ENCODE peak calls at places on chromosomes 6 and 20, in six cellular contexts. S is right lobe of liver, X is H7, T is coronary artery, H is bronchial epithelial cell, Y is left ventricle myocardium inferior. O is an unnamed sample.

GRCh38 chr20:64200740-64201139 is 36.5 kb downstream of the MYT1 start:
- DNase-seq in X (no peak), T (no peak), S (no peak), H (no peak), Y (no peak), O (no peak)

GRCh38 chr6:159062564-159062945 is 17.8 kb upstream of the TAGAP start:
- DNase-seq in T (no peak), Y (no peak), S (no peak), X (no peak), H (no peak), O (no peak)

GRCh38 chr6:446418-447366 is 55.1 kb downstream of the IRF4 start:
- DNase-seq in T (peak), X (no peak), Y (no peak), H (no peak), S (no peak), O (no peak)

GRCh38 chr6:130708338-130708737 is 118.9 kb upstream of the SMLR1 start:
- DNase-seq in X (no peak), H (peak), T (no peak), Y (no peak), S (no peak), O (peak)

GRCh38 chr6:453152-453551 is 61.6 kb downstream of the IRF4 start:
- DNase-seq in S (no peak), X (no peak), Y (peak), T (peak), H (no peak), O (no peak)

GRCh38 chr6:4280721-4281120 is 145.3 kb upstream of the ECI2 start:
- DNase-seq in H (peak), Y (no peak), S (no peak), X (no peak), T (no peak), O (peak)

GRCh38 chr6:156010-156409 is 136.3 kb upstream of the DUSP22 start:
- DNase-seq in H (no peak), T (no peak), S (no peak), Y (no peak), X (no peak), O (no peak)

GRCh38 chr6:28449056-28449455 is 5.8 kb upstream of the ZSCAN23 start:
- DNase-seq in X (no peak), T (no peak), H (no peak), Y (no peak), S (no peak), O (no peak)

GRCh38 chr20:16810216-16810615 is 62.1 kb downstream of the OTOR start:
- DNase-seq in S (no peak), T (no peak), Y (no peak), X (no peak), H (peak), O (no peak)

GRCh38 chr20:36399147-36399968 is 93.2 kb downstream of the DLGAP4 start:
- DNase-seq in S (no peak), T (no peak), H (peak), X (peak), Y (no peak), O (peak)

DNA sequence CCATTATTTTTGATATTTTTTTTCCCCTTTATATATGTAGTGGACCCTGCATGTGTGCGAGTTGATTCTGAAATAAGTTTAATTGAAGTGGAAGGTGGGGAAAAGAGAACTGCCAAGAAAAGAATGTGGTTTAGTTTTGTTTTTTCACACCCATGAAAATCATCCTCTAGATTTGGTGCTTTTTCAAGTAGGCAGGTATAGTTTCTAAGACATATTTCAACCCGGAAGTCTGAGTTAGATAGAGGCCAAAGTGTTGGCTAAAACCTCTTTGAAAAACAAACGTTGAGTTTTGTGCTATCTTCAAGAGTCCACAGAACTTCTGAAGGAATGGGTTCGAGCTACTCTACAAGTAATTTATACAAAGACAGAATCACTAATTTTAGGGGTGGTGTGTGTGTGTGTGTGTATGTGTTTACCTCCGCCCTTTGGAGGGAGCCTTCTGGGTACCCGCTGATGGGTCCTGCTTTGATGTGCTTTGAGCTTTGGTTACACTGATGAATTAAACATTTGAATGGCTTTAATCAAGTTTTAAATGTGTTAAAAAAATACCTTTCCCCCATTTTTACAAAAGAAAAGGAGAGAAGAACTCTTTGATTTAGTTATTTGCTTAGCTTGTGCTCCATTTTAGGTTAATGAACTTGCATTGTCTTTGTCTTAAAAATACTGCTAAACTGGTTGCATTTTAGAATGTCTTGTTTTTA is 2.5 kb downstream of the RREB1 start:
- DNase-seq in H (no peak), T (no peak), Y (no peak), X (no peak), S (no peak), O (no peak)
- H3K4me3 ChIP-seq in H (peak), T (peak), Y (peak), X (no peak), S (peak), O (peak)

GRCh38 chr6:121811106-121811505 is 375.7 kb downstream of the GJA1 start:
- DNase-seq in T (no peak), X (no peak), S (no peak), Y (no peak), H (no peak), O (no peak)
- H3K4me3 ChIP-seq in T (no peak), X (no peak), S (no peak), Y (no peak), H (no peak), O (no peak)

DNA sequence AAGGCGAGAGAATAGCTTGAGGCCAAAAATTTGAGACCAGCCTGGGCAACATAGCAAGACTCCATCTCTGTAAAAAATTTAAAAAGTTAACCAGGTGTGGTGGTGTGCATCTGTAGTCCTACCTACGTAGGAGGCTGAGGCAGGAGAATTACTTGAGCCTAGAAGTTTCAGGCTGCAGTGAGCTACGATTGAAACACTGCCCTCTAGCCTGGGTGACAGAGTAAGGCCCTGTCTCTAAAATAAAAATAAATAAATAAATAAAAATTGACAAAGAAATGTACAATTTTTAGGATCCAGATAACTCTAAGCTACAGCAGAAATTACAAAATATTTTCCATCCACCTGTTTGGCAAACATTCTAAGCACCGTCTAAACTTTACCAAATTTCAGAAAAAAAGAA is 941.0 kb upstream of the ADGRB3 start:
- DNase-seq in T (no peak), H (no peak), S (no peak), Y (no peak), X (no peak), O (no peak)
- H3K4me3 ChIP-seq in T (no peak), H (no peak), S (no peak), Y (no peak), X (no peak), O (no peak)

DNA sequence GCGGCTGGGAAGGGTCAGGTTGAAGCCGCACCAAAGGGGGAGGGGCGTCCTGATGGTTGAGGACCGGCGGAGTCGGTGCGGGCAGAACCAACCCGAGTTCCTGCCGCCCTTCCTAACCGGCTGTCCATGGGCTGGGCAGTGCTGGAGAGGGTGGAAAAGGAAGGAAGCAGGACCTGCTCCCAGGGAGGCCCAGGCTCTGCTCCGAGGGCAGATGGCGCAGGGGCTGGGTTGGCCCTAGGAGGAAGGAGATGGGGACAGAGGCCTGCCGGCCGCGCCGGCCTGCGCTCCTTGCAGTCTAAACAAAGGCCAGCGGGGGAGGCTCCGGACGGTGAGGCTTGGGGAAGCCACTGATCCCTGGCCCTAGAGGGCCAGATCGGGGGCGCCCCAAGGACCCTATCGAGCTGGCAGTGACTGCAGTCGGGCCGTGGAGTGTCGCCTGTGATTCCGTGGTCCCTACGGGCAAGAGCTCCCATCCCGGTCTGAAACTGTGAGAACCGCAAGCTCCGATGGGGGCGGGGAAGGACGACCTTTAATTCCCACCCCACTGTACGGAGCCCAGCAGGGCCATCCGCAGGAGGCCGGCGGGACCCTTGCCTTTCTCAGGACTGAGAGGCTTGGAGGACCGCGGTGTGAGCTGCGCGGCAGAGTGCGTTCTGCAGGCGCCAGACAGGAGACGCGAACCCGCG is 39.3 kb downstream of the YTHDF1 start:
- DNase-seq in H (no peak), T (no peak), X (peak), S (no peak), Y (no peak), O (no peak)
- H3K4me3 ChIP-seq in H (no peak), T (peak), X (peak), S (no peak), Y (no peak), O (no peak)

O was measured in choroid plexus epithelial cell.